ENCODE peak calls at places on chromosome 14, in four cellular contexts. P is H9, G is IMR-90, K is mesenchymal stem cell. W is an unnamed sample.

GRCh38 chr14:93857081-93857480 is 68.8 kb upstream of the PRIMA1 start:
- DNase-seq in G (no peak), P (no peak), K (no peak), W (no peak)

GRCh38 chr14:82710257-82710841 is 1176.7 kb upstream of the SEL1L start:
- DNase-seq in P (peak; percentile 76), G (peak; percentile 61), K (peak; percentile 52), W (peak; percentile 56)

GRCh38 chr14:92316116-92316515 is 6.8 kb upstream of the SLC24A4 start:
- DNase-seq in P (no peak), G (no peak), K (no peak), W (no peak)

GRCh38 chr14:94593749-94594431 is 12.7 kb downstream of the SERPINA5 start:
- DNase-seq in G (no peak), K (no peak), P (no peak), W (no peak)

GRCh38 chr14:61642246-61642982 is 52.9 kb upstream of the HIF1A start:
- DNase-seq in P (no peak), K (no peak), G (peak; percentile 68), W (no peak)

GRCh38 chr14:77906446-77906845 is 106.5 kb downstream of the ADCK1 start:
- DNase-seq in K (no peak), G (no peak), P (no peak), W (no peak)

GRCh38 chr14:31893156-31893813 is 183.8 kb upstream of the ARHGAP5 start:
- DNase-seq in G (peak; percentile 39), K (no peak), P (no peak), W (peak; percentile 75)

GRCh38 chr14:66395300-66395699 is 90.9 kb upstream of the CCDC196 start:
- DNase-seq in G (no peak), P (no peak), K (no peak), W (no peak)

GRCh38 chr14:91405241-91405721 is 12.3 kb downstream of the CCDC88C start:
- DNase-seq in P (no peak), K (no peak), G (no peak), W (no peak)

GRCh38 chr14:53295985-53296582 is 143.0 kb upstream of the DDHD1 start:
- DNase-seq in G (peak; percentile 45), K (peak; percentile 49), P (no peak), W (peak; percentile 36)

GRCh38 chr14:21825147-21825743 is 151.6 kb upstream of the OR4E1 start:
- DNase-seq in G (peak; percentile 4), P (peak; percentile 69), K (peak; percentile 11), W (peak; percentile 17)

GRCh38 chr14:104244221-104245011 is 106.0 kb downstream of the KIF26A start:
- DNase-seq in K (no peak), G (no peak), P (peak; percentile 15), W (no peak)

GRCh38 chr14:94769413-94770250 is at the start of gene GSC:
- DNase-seq in P (peak; percentile 83), K (peak; percentile 16), G (peak; percentile 5), W (no peak)

GRCh38 chr14:20454359-20454644 is 310 bp downstream of the OSGEP start:
- DNase-seq in P (no peak), G (peak; percentile 82), K (no peak), W (no peak)

GRCh38 chr14:104132981-104133380 is 5.4 kb upstream of the KIF26A start:
- DNase-seq in P (peak; percentile 67), G (no peak), K (no peak), W (no peak)

GRCh38 chr14:105324080-105324778 is 9.7 kb downstream of the PACS2 start:
- DNase-seq in K (no peak), G (no peak), P (no peak), W (no peak)

GRCh38 chr14:20138520-20138919 is at the start of gene OR4N5:
- DNase-seq in P (no peak), G (no peak), K (no peak), W (no peak)

GRCh38 chr14:103923863-103924262 is 4.4 kb upstream of the TDRD9 start:
- DNase-seq in P (no peak), G (no peak), K (no peak), W (no peak)

GRCh38 chr14:34361504-34362011 is 100.5 kb downstream of the SPTSSA start:
- DNase-seq in G (peak; percentile 11), K (peak; percentile 55), P (no peak), W (no peak)

GRCh38 chr14:38205949-38206665 is 1.6 kb upstream of the SSTR1 start:
- DNase-seq in P (no peak), G (no peak), K (no peak), W (no peak)

GRCh38 chr14:92887157-92887556 is 35.8 kb upstream of the CHGA start:
- DNase-seq in G (no peak), K (no peak), P (no peak), W (no peak)

GRCh38 chr14:73460691-73461127 is 2.4 kb upstream of the NUMB start:
- DNase-seq in G (peak; percentile 77), P (no peak), K (peak; percentile 68), W (no peak)

GRCh38 chr14:73457935-73458218 is 469 bp downstream of the NUMB start:
- DNase-seq in G (no peak), P (no peak), K (no peak), W (no peak)

GRCh38 chr14:73458219-73458976 is at the start of gene NUMB:
- DNase-seq in K (peak; percentile 100), P (peak; percentile 99), G (peak; percentile 100), W (peak; percentile 100)

GRCh38 chr14:73455294-73455693 is 3.1 kb downstream of the NUMB start:
- DNase-seq in G (no peak), K (no peak), P (no peak), W (no peak)

GRCh38 chr14:73457050-73457934 is 1.1 kb downstream of the NUMB start:
- DNase-seq in P (peak; percentile 48), K (peak; percentile 71), G (peak; percentile 33), W (peak; percentile 40)
- H4K91ac ChIP-seq in P (no peak overlapping the region), K (no peak overlapping the region), G (peak overlapping the region; percentile 59), W (no peak overlapping the region)

DNA sequence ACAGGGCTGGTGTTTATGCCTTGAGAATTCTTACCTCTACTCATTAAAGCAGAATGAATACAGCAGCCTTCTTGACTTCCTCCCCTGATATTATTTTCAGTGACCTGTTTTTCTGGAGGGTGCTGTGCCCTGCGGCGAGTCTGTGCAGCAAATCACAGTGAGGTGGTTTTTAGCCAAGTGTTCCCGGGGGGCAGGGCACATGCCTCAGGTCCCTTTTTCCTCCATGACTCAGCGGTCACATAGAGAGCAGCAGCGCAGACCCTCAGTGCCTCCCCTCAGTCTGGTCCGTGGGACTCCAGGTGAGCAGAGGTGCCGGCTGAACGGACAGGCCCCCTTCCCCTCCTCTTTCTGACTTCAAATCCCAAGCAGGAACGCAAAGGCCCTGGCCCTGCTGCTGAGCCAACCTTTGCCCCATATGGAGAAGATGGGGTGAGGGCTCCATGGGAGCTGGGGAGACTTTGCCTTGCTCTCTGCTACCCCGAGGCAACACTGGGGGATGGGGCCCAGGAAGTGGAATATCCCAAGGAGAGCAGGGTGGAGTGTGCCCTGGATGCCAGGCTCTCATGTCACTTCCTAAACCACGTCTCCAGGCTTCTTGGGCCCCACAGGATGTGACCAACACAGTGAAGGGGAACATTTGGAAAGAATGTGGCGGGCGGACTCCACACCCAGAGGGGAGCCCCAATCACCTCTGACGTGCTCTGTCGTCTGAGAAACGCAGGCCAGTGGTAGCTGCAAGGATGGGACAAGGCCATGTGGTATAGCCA is 90.0 kb downstream of the DHRS2 start:
- DNase-seq in K (no peak), P (no peak), G (no peak), W (no peak)
- H4K91ac ChIP-seq in K (no peak overlapping the region), P (no peak overlapping the region), G (no peak overlapping the region), W (no peak overlapping the region)

GRCh38 chr14:60229614-60230013 is 19.4 kb upstream of the PPM1A start:
- DNase-seq in G (no peak), K (no peak), P (no peak), W (no peak)
- H4K91ac ChIP-seq in G (no peak overlapping the region), K (no peak overlapping the region), P (no peak overlapping the region), W (no peak overlapping the region)

GRCh38 chr14:24114536-24115450 is at the start of the genes DCAF11 and NRL:
- DNase-seq in G (peak; percentile 100), P (peak; percentile 99), K (peak; percentile 100), W (peak; percentile 99)
- H4K91ac ChIP-seq in G (peak within 1 kb of the TSS; percentile 98), P (no peak within 1 kb of the TSS), K (peak within 1 kb of the TSS; percentile 98), W (peak within 1 kb of the TSS; percentile 96)

DNA sequence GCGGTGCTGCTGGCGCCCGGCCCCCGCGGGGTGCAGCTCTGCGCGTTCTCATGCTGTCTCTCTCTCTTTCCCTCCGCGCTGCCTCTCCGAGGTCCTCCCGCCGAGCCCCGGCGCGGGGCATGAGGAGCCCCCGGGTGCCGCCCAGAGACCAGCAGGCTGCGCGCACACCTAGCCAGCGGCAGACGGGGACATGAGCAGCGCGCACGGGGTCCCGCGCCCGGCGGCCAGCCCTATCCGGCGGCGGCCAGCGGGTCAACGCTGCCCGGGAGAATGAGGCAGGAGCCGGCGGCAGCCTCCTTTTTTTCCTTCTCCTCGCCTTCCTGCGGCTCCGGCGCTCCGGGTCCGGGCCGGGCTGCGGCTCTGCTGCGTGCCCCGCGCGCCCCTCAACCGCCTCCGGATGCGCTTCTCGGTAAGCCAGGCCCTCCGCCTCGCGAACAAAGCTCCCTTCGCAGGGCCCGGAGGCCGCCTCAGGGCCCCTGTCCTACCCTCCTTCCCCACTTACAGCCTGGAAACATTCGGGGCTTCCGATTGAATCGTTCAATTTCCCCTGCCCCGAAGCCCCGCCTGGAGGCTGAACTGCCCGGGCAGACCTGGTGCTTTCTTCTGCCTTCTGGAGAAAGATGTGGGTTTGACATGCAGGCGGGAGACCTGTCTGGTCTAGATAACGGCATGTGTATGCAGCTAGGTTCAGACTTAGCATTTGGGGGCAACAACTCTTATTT is at the start of gene TUNAR:
- DNase-seq in G (no peak), P (peak; percentile 49), K (no peak), W (peak; percentile 32)
- H4K91ac ChIP-seq in G (no peak within 1 kb of the TSS), P (no peak within 1 kb of the TSS), K (no peak within 1 kb of the TSS), W (peak within 1 kb of the TSS; percentile 49)

W was measured in neuronal stem cell.